ENCODE peak calls at places on chromosomes 3 and 15, in seven cellular contexts. N is stomach, Y is PC-3, B is fibroblast of lung, O is upper lobe of right lung, D is H9, V is Karpas-422. I is an unnamed sample.

GRCh38 chr3:181727122-181728036 is 15.7 kb downstream of the SOX2 start:
- DNase-seq in N (peak; percentile 40), Y (no peak), B (no peak), D (peak; percentile 69), V (no peak), O (no peak), I (no peak)

GRCh38 chr3:54511766-54512365 is 389.5 kb downstream of the CACNA2D3 start:
- DNase-seq in D (no peak), B (no peak), N (no peak), Y (no peak), V (no peak), O (no peak), I (peak; percentile 19)

GRCh38 chr15:93173369-93173768 is 84.4 kb upstream of the RGMA start:
- DNase-seq in V (no peak), Y (peak; percentile 63), D (no peak), N (no peak), O (no peak), B (no peak), I (no peak)

GRCh38 chr15:29322407-29322806 is 52.8 kb upstream of the NSMCE3 start:
- DNase-seq in O (no peak), Y (no peak), V (no peak), B (peak; percentile 5), D (no peak), N (no peak), I (no peak)

GRCh38 chr3:126526668-126527005 is 2.7 kb downstream of the CHST13 start:
- DNase-seq in B (no peak), Y (no peak), V (no peak), N (no peak), D (no peak), O (peak; percentile 55), I (no peak)

GRCh38 chr3:459376-459710 is 262.8 kb downstream of the CHL1 start:
- DNase-seq in B (no peak), D (no peak), N (no peak), V (no peak), O (no peak), Y (no peak), I (no peak)

GRCh38 chr3:183449391-183449790 is 21.0 kb upstream of the MCF2L2 start:
- DNase-seq in Y (no peak), N (no peak), V (peak; percentile 56), O (no peak), D (no peak), B (peak; percentile 41), I (no peak)

GRCh38 chr3:62370112-62371031 is 3.0 kb downstream of the FEZF2 start:
- DNase-seq in V (no peak), Y (no peak), O (no peak), B (no peak), D (peak; percentile 67), N (no peak), I (no peak)

GRCh38 chr3:13403213-13403817 is 16.8 kb downstream of the NUP210 start:
- DNase-seq in O (no peak), B (no peak), D (no peak), Y (no peak), V (no peak), N (no peak), I (no peak)

GRCh38 chr3:102400766-102401165 is 34.0 kb upstream of the ZPLD1 start:
- DNase-seq in N (no peak), V (no peak), O (no peak), B (peak; percentile 9), Y (peak; percentile 94), D (no peak), I (no peak)

GRCh38 chr3:184531580-184532290 is 29.9 kb upstream of the EPHB3 start:
- DNase-seq in B (no peak), N (no peak), V (no peak), Y (no peak), O (no peak), D (peak; percentile 14), I (no peak)

DNA sequence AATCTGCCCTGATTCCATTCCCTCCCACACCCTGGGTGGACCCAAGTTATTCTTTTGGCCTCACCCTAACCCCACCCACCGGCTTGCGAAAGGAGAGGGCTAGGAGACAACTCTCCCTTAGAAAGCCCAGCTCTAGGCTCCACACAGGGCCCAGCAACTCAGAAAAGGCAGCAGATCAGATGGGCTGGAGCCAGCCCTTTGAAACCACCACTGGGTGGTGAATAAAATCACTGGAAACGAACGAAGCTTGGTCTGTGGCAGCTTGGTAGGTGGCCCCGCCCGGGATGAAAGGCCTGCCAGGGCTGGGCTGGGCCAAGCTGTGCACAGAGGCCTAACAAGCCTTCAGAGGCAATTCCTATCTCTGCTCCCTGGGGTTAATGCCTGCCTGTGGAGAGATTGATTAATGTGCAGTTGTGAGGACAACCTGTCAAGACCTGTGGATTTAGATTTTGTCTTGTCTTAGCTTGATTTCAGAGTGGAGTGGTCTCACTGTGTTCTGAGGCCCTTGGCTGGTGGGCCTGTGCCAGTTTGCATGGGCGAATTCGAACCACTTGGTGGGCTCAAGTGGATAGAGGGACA is 38.8 kb downstream of the BHLHE40 start:
- DNase-seq in D (no peak), B (peak; percentile 49), V (no peak), O (peak; percentile 78), N (peak; percentile 59), Y (peak; percentile 64), I (no peak)
- H3K4me1 ChIP-seq in D (no peaks in the 10 kb centered on the region), B (peaks cover 19% of the 10 kb centered on the region), V (no peaks in the 10 kb centered on the region), O (peaks cover 29% of the 10 kb centered on the region), N (peaks cover 11% of the 10 kb centered on the region), Y (peaks cover 63% of the 10 kb centered on the region), I (peaks cover 47% of the 10 kb centered on the region)

DNA sequence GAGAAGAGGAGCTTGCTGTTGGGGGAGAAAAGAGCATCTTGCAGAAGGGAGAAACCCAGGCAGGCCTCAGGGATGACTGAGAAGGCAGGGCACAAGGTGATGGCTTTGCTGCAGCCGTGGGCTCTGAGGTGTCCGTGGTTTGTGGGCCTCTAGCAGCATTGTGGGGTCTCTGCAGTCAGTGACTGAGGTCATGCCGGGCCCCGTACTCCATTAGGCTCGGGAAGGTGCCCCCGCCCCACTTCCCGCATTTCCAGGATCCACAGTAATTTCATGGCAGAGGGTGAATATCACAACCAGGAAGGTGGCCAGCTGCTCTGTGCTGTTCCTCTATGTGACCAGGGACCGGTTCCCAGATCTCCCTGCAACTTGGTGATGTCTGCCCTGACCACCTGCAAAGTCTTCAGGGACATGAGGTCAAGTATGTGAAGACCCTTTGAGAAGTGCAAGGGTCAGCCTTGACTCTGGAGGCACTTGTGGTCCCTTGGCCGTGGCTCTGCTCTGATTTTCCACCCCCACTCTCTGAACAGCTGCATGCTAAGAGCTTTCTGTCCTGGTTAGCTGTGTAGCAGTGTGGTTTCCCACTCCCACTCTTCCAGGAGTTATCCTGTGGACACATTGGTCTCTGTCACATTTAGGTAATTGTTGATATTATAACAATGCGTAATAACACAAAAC is 3.6 kb downstream of the KLF13 start:
- DNase-seq in N (no peak), D (no peak), B (no peak), Y (no peak), O (peak; percentile 57), V (no peak), I (no peak)
- H3K4me1 ChIP-seq in N (peaks cover 62% of the 10 kb centered on the region), D (peaks cover 4% of the 10 kb centered on the region), B (no peaks in the 10 kb centered on the region), Y (peaks cover 7% of the 10 kb centered on the region), O (peaks cover 56% of the 10 kb centered on the region), V (peaks cover 75% of the 10 kb centered on the region), I (peaks cover 69% of the 10 kb centered on the region)

DNA sequence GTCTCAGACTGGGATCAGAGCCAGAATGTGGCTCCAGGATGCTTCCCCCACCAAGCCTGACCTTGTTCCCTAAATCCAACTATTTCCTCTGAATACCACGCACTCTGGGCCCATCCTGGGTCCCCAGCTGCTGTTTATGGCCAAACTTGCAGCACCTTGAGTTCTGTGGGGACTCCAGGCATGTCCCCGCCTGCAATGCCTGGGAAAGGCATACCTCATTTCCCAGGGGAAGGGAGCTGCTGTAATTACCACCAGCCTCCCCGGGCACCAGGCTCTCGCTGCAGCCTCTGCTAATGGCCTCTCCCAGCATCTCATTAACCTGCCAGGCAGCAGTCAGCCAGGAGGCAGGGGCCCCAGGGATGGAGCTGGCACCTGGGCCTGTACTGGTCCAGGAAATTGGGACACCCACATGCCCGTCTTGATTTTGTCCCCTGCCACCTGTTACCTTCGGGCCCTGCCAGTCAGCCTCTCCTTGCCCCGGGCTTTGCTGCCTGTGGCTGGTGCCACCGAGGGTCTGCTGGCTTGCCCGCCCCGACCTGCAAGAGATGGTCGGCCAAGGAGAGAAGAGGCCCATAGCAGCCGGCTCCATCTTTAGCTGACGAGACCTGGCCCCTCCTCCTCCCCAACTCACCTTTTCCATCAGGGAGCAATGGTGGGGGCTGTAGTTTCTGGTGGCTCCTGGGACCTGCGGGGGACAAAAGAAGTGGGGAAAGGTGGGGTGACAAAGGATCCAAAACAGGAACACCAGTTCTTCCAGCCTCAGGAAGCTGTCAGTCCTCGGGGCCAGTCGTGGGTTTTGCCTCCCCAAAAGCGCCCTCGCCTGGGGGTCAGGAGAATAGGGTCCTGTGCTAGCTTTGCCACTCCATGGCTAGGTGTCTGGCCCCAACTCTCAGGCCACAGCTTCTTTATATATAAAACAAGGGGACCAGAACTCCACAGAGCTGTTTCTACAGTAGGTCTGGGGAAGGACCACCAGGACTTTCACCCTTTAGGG is 4.3 kb downstream of the CCDC9B start:
- DNase-seq in N (no peak), Y (no peak), B (no peak), V (peak; percentile 63), O (no peak), D (peak; percentile 70), I (no peak)
- H3K4me1 ChIP-seq in N (peaks cover 70% of the 10 kb centered on the region), Y (peaks cover 49% of the 10 kb centered on the region), B (peaks cover 35% of the 10 kb centered on the region), V (peaks cover 27% of the 10 kb centered on the region), O (peaks cover 89% of the 10 kb centered on the region), D (no peaks in the 10 kb centered on the region), I (peaks cover 80% of the 10 kb centered on the region)

GRCh38 chr3:3151513-3151912 is 24.8 kb downstream of the TRNT1 start:
- DNase-seq in O (no peak), Y (no peak), N (no peak), D (no peak), B (no peak), V (no peak), I (no peak)

GRCh38 chr3:3141939-3142338 is 15.2 kb downstream of the TRNT1 start:
- DNase-seq in N (no peak), Y (no peak), V (no peak), D (no peak), O (no peak), B (peak; percentile 7), I (no peak)

GRCh38 chr3:3145831-3146230 is 19.1 kb downstream of the TRNT1 start:
- DNase-seq in B (no peak), O (no peak), V (no peak), N (no peak), Y (no peak), D (no peak), I (no peak)
- H3K4me1 ChIP-seq in B (no peaks in the 10 kb centered on the region), O (peaks cover 6% of the 10 kb centered on the region), V (no peaks in the 10 kb centered on the region), N (no peaks in the 10 kb centered on the region), Y (peaks cover 13% of the 10 kb centered on the region), D (no peaks in the 10 kb centered on the region), I (no peaks in the 10 kb centered on the region)

I was measured in vagina.